ENCODE peak calls at places on chromosomes 3 and 15, in eight cellular contexts. I is gastrocnemius medialis, W is cardiac fibroblast, M is WERI-Rb-1, D is BJ, J is ascending aorta, Q is IMR-90, A is Peyer's patch. O is an unnamed sample.

GRCh38 chr3:135240426-135240825 is 445.4 kb downstream of the EPHB1 start:
- DNase-seq in A (no peak), M (peak), I (no peak), J (no peak), D (no peak), Q (no peak), W (no peak), O (no peak)

GRCh38 chr15:81049835-81050234 is 49.1 kb downstream of the TLNRD1 start:
- DNase-seq in J (no peak), D (no peak), W (no peak), Q (no peak), A (no peak), I (no peak), M (no peak), O (no peak)

GRCh38 chr3:13623101-13623654 is 74.3 kb downstream of the FBLN2 start:
- DNase-seq in J (no peak), A (no peak), Q (peak), D (no peak), W (no peak), I (no peak), M (no peak), O (no peak)

GRCh38 chr3:8800016-8800415 is 30.6 kb upstream of the OXTR start:
- DNase-seq in I (no peak), Q (no peak), A (no peak), J (no peak), D (no peak), W (peak), M (no peak), O (no peak)

GRCh38 chr3:71724584-71725278 is 471 bp downstream of the EIF4E3 start:
- DNase-seq in A (peak), Q (no peak), M (peak), D (no peak), W (no peak), I (peak), J (peak), O (no peak)

GRCh38 chr3:73733796-73734195 is 109.1 kb upstream of the PDZRN3 start:
- DNase-seq in I (no peak), Q (no peak), D (no peak), A (no peak), J (no peak), M (no peak), W (no peak), O (no peak)

GRCh38 chr3:175150812-175151411 is 291.8 kb downstream of the NAALADL2 start:
- DNase-seq in I (no peak), A (no peak), D (no peak), W (no peak), J (no peak), Q (peak), M (no peak), O (no peak)

GRCh38 chr3:67064105-67064504 is 66.0 kb downstream of the KBTBD8 start:
- DNase-seq in J (no peak), W (no peak), M (no peak), I (no peak), D (no peak), A (no peak), Q (peak), O (no peak)

GRCh38 chr3:42936157-42936981 is 30.4 kb downstream of the ZNF662 start:
- DNase-seq in A (no peak), D (no peak), I (no peak), M (peak), J (peak), Q (peak), W (peak), O (no peak)

GRCh38 chr3:111676177-111677021 is 81.3 kb upstream of the ZBED2 start:
- DNase-seq in I (no peak), D (no peak), M (no peak), J (no peak), A (no peak), W (peak), Q (no peak), O (no peak)

GRCh38 chr3:177468816-177469590 is 271.7 kb upstream of the TBL1XR1 start:
- DNase-seq in A (no peak), D (no peak), I (no peak), Q (peak), M (no peak), J (no peak), W (peak), O (no peak)

GRCh38 chr3:159669024-159669476 is 319.6 kb upstream of the IL12A start:
- DNase-seq in D (no peak), M (no peak), W (peak), I (no peak), Q (peak), A (no peak), J (no peak), O (no peak)

GRCh38 chr15:38714309-38715072 is 149.9 kb upstream of the RASGRP1 start:
- DNase-seq in Q (peak), I (no peak), W (peak), M (no peak), A (no peak), D (peak), J (no peak), O (no peak)

GRCh38 chr3:39668420-39668819 is 141.0 kb upstream of the MYRIP start:
- DNase-seq in M (no peak), A (no peak), D (no peak), W (peak), Q (peak), J (no peak), I (no peak), O (no peak)

GRCh38 chr15:28935316-28935715 is 49.5 kb downstream of the APBA2 start:
- DNase-seq in W (no peak), D (no peak), Q (no peak), A (peak), J (no peak), I (no peak), M (no peak), O (peak)

GRCh38 chr3:15505412-15506165 is 15.9 kb downstream of the COLQ start:
- DNase-seq in I (no peak), M (no peak), A (no peak), W (no peak), J (no peak), D (no peak), Q (no peak), O (no peak)

GRCh38 chr3:187954486-187955075 is 199.4 kb upstream of the LPP start:
- DNase-seq in A (no peak), D (no peak), Q (peak), W (peak), I (no peak), J (no peak), M (no peak), O (no peak)

GRCh38 chr3:187949093-187949820 is 204.0 kb upstream of the BCL6 start:
- DNase-seq in Q (no peak), I (no peak), J (no peak), M (no peak), D (no peak), W (no peak), A (no peak), O (no peak)

GRCh38 chr3:187950671-187951070 is 203.3 kb upstream of the LPP start:
- DNase-seq in Q (no peak), A (no peak), D (no peak), W (no peak), I (no peak), J (no peak), M (no peak), O (no peak)

GRCh38 chr3:187952849-187953248 is 201.1 kb upstream of the LPP start:
- DNase-seq in M (no peak), A (no peak), J (no peak), I (no peak), D (no peak), W (no peak), Q (no peak), O (no peak)

DNA sequence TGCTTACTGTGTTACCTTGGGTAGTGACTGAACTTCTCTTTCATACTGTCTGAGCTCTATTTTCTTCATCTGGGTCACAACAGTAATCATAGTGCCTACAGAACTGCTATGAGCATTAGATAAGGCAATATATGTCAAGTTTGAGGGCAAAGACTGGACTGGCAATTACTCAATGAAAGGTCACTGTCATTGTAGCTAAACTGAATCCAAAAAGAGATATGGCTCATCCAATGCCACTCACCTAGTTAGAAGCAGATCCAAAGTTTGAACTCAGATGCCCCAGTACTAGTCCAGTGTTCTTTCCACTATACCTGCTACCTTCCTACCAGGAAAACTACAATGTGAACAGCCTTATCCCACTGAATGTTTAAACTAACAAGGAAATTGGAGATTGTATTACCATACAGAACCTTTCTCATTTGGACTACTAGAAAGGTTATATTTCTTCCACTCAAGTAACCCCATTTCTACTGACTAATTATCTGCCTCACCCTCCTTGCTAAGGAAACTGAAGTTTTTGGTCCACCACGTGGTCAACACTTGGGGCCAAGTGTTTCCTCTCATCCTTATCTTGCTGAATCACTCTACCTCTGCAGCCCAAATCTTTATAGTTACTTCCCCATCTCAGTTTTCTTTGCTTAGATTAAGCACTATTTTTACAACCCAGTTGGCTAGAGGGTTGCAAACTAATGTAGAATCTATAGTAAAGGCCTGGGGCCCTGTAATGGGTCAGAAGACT is 202.3 kb upstream of the LPP start:
- DNase-seq in D (no peak), J (no peak), W (no peak), A (no peak), Q (peak), I (no peak), M (no peak), O (no peak)
- H3K4me3 ChIP-seq in D (no peak), J (no peak), W (no peak), A (no peak), Q (no peak), I (no peak), M (no peak), O (no peak)

GRCh38 chr15:95922431-95922830 is 408.1 kb upstream of the NR2F2 start:
- DNase-seq in Q (no peak), D (no peak), M (no peak), W (peak), J (no peak), I (no peak), A (no peak), O (no peak)
- TF ChIP-seq CTCF in Q (no peak), D (no peak), M (no peak), W (no peak), J (no peak), I (no peak), A (no peak), O (no peak)

GRCh38 chr15:70505411-70505919 is 257.9 kb downstream of the UACA start:
- DNase-seq in M (no peak), A (no peak), W (peak), Q (peak), I (no peak), J (peak), D (peak), O (no peak)

GRCh38 chr15:70503798-70504304 is 259.5 kb downstream of the UACA start:
- DNase-seq in D (no peak), A (no peak), M (no peak), W (no peak), I (no peak), Q (no peak), J (no peak), O (no peak)

GRCh38 chr15:70504988-70505387 is 258.4 kb downstream of the UACA start:
- DNase-seq in Q (no peak), D (no peak), J (no peak), M (no peak), W (no peak), A (no peak), I (no peak), O (no peak)

GRCh38 chr15:70503073-70503745 is 260.1 kb downstream of the UACA start:
- DNase-seq in A (no peak), W (no peak), Q (no peak), J (no peak), D (no peak), I (no peak), M (no peak), O (no peak)

DNA sequence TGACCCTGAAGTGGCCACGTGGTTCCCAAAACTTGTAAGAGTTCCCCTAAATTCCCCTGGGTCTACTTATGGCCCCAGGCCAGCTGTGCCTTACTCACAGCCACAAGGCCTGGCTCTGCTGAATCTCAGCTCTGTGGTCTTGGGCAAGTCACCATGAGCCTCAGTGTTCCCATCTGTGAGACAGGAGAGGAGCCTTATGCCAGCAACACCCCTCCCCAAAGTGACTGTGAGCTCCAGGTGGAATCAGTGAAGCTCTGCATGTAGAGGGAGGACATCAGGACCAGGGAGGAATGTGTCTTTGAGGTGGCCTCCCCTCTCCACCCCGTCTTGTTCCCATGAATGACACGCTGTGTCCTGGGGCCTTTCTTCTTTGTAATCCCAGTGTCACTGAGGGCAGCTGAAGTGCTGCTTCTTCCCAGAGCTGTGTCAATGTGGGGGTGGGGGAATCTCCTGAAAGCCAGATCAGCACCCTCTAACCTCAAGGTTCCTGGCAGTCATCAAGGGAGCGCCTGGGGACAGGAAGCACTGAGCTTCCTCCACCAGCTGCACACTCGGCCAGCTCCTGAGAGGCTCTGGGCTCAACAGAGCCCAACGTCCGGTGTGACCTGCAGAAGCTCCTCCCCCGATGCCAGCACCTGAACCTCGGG is 258.9 kb downstream of the UACA start:
- DNase-seq in M (peak), I (peak), Q (peak), W (peak), D (no peak), J (peak), A (peak), O (no peak)
- H3K4me3 ChIP-seq in M (no peak), I (no peak), Q (no peak), W (no peak), D (no peak), J (no peak), A (no peak), O (no peak)

DNA sequence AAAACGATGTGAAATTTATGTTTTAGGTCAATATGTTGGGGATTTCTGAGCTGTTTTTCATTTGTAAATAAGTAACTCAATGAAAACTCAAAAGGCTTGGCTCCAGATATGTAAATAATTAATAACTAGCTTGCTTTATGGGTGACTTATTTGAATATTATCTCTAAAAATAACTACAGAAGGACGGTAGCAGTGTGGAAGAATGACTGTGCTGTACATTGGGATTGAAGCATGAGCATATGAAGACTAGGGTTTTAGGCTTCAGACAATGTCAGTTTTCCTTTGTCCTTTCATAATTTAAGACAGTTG is 343.9 kb downstream of the GRM7 start:
- DNase-seq in Q (no peak), W (no peak), D (no peak), A (no peak), I (no peak), J (no peak), M (no peak), O (no peak)
- TF ChIP-seq CTCF in Q (no peak), W (no peak), D (no peak), A (no peak), I (no peak), J (no peak), M (no peak), O (no peak)

DNA sequence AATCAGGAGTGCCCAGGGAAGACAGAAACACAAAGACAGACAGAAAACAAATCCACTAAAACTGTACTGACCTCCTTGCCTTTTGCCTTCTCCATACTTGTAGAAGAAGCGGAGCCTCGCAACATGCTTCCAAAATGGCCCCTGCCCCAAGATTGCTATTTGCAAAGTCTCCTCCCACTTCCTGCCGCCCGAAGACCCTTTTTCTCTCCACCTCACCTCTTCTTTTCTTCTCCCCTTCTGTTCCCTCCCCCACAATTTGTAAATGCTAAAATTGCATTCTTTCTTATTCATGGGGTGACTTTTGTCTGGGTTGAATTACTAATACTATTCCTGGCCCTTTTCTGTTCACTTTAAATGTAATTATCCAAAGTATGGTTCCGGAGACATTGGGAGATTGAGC is at the start of gene DPPA4:
- DNase-seq in I (no peak), Q (no peak), J (no peak), M (no peak), D (no peak), A (no peak), W (no peak), O (no peak)
- H3K4me3 ChIP-seq in I (no peak), Q (peak), J (peak), M (no peak), D (no peak), A (peak), W (peak), O (peak)

GRCh38 chr3:101549473-101549872 is 12.2 kb upstream of the TRMT10C start:
- DNase-seq in M (no peak), A (no peak), W (no peak), Q (no peak), I (no peak), D (no peak), J (no peak), O (no peak)
- TF ChIP-seq CTCF in M (no peak), A (no peak), W (no peak), Q (no peak), I (no peak), D (no peak), J (no peak), O (no peak)

DNA sequence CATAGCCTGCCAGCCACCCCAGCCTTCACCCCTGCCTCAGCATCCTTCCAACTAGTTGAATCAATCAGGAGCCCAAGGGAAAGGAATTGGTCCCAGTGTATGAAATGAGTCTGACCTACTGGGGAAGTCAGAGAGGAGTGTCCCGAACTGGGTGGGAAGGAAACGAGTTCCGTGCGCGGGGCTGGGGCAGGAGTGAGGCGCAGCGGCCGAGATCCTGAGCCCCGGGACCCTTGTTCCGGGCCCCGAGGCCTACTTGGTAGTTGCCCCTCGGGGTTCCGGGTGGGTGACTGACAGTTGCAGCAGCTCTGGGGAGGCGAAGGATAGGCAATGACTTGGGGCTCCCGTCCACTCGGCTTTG is 1.1 kb upstream of the PLCL2 start:
- DNase-seq in I (no peak), W (no peak), Q (no peak), D (no peak), M (no peak), J (no peak), A (no peak), O (no peak)
- H3K4me3 ChIP-seq in I (peak), W (peak), Q (no peak), D (peak), M (no peak), J (peak), A (peak), O (peak)

O was measured in suprapubic skin.